ENCODE peak calls at places on chromosomes 2 and 18, in nine cellular contexts. C is right lobe of liver, H is lower lobe of right lung, D is stomach, P is H1, B is gastrocnemius medialis, S is left lung, V is HCT116, K is lung. Q is an unnamed sample. For H3K4me1, the result is how much of the 10 kb centered on the place peaks cover.

GRCh38 chr2:205047273-205047839 is 502.1 kb downstream of the PARD3B start:
- DNase-seq in C (no peak), H (no peak), D (no peak), P (peak), B (no peak), S (no peak), V (no peak), K (no peak), Q (no peak)

GRCh38 chr18:55141318-55141717 is 182.1 kb upstream of the CCDC68 start:
- DNase-seq in C (no peak), H (no peak), D (no peak), P (no peak), B (no peak), S (no peak), V (no peak), K (no peak), Q (no peak)

GRCh38 chr2:216546646-216547403 is 48.2 kb downstream of the RPL37A start:
- DNase-seq in C (no peak), H (no peak), D (no peak), P (no peak), B (no peak), S (no peak), V (no peak), K (no peak), Q (no peak)

GRCh38 chr18:50507120-50507590 is 52.7 kb upstream of the MAPK4 start:
- DNase-seq in C (peak), H (no peak), D (peak), P (peak), B (no peak), S (no peak), V (no peak), K (no peak), Q (no peak)

GRCh38 chr2:119223521-119224390 is at the start of gene STEAP3:
- DNase-seq in C (peak), H (peak), D (peak), P (peak), B (peak), S (peak), V (peak), K (peak), Q (peak)

GRCh38 chr2:168550670-168551069 is 94.6 kb downstream of the CERS6 start:
- DNase-seq in C (no peak), H (peak), D (no peak), P (peak), B (no peak), S (peak), V (no peak), K (no peak), Q (peak)

GRCh38 chr18:7334973-7335568 is 104.2 kb downstream of the LRRC30 start:
- DNase-seq in C (no peak), H (no peak), D (no peak), P (no peak), B (no peak), S (no peak), V (no peak), K (no peak), Q (no peak)

GRCh38 chr2:72894466-72894865 is 7.3 kb downstream of the SPR start:
- DNase-seq in C (no peak), H (no peak), D (no peak), P (no peak), B (no peak), S (no peak), V (no peak), K (no peak), Q (no peak)

GRCh38 chr18:57906852-57907251 is 103.7 kb upstream of the ATP8B1 start:
- DNase-seq in C (no peak), H (no peak), D (no peak), P (no peak), B (no peak), S (no peak), V (no peak), K (no peak), Q (no peak)

DNA sequence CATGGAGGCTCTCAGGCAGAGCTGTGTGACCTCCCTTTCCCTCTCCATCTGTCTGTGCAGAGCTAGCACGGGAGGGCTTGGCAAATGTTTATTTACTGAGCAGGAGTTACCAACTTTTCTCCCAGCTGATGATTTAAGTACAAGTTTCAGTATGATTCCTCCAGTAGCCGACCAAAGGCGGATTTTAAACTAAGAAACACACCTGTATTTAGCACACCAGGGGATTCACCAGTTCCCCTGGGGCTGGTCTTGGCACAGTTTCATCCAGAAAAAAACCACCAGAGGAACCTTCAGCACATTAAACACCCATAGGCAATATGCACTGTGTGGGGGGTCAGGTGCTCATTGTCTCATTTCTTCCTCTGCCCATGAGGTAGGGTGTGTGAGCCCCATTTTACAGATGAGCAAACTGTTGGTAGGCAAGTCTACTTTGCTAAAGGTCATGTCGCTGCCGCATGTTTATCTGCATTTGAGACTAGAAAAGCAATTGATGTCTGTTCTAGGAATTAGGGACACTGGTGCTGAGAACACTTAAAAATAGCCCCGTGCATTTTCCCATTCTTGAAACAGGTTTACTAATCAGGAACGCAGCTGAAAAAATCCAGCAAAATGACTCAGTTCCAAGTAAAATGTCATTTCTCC is 167.0 kb upstream of the ID2 start:
- DNase-seq in C (no peak), H (peak), D (no peak), P (no peak), B (no peak), S (no peak), V (no peak), K (no peak), Q (no peak)
- H3K4me1 ChIP-seq in C (under half), H (under half), D (under half), P (under half), B (under half), S (half or more), V (under half), K (under half), Q (under half)

DNA sequence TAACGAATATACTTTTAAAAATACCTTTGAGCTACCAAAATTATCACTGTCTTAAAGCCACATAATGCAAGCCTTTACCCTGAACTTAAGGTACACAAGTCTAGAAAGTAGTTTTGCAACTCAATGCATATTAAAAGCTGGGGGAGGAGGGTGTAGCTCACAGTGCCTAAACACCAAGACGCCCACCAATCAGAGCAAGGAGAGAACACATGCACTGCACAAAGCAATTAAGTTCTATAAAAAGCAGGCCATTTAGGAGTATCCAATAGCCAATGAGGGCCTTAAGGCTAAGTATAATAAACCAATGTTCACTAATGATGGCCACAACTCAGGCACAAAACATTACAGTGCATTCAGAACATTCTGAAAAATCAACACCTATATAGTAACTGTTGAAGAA is 16.2 kb downstream of the TRIP12 start:
- DNase-seq in C (no peak), H (no peak), D (no peak), P (no peak), B (no peak), S (no peak), V (no peak), K (no peak), Q (no peak)
- H3K4me1 ChIP-seq in C (under half), H (under half), D (under half), P (under half), B (under half), S (under half), V (under half), K (under half), Q (under half)

GRCh38 chr2:174337337-174338154 is 2.8 kb downstream of the SP9 start:
- DNase-seq in C (no peak), H (no peak), D (no peak), P (no peak), B (no peak), S (no peak), V (no peak), K (no peak), Q (no peak)
- H3K4me1 ChIP-seq in C (under half), H (half or more), D (half or more), P (under half), B (under half), S (half or more), V (under half), K (under half), Q (half or more)

GRCh38 chr18:13416208-13416607 is 197.6 kb downstream of the LDLRAD4 start:
- DNase-seq in C (no peak), H (no peak), D (no peak), P (no peak), B (no peak), S (no peak), V (no peak), K (no peak), Q (no peak)

GRCh38 chr18:13420969-13421686 is 202.6 kb downstream of the LDLRAD4 start:
- DNase-seq in C (no peak), H (no peak), D (no peak), P (no peak), B (no peak), S (no peak), V (no peak), K (no peak), Q (no peak)

GRCh38 chr18:13416848-13417247 is 198.3 kb downstream of the LDLRAD4 start:
- DNase-seq in C (no peak), H (no peak), D (no peak), P (no peak), B (peak), S (no peak), V (no peak), K (peak), Q (no peak)

GRCh38 chr18:13415736-13416135 is 197.2 kb downstream of the LDLRAD4 start:
- DNase-seq in C (no peak), H (no peak), D (no peak), P (no peak), B (no peak), S (no peak), V (no peak), K (no peak), Q (no peak)

DNA sequence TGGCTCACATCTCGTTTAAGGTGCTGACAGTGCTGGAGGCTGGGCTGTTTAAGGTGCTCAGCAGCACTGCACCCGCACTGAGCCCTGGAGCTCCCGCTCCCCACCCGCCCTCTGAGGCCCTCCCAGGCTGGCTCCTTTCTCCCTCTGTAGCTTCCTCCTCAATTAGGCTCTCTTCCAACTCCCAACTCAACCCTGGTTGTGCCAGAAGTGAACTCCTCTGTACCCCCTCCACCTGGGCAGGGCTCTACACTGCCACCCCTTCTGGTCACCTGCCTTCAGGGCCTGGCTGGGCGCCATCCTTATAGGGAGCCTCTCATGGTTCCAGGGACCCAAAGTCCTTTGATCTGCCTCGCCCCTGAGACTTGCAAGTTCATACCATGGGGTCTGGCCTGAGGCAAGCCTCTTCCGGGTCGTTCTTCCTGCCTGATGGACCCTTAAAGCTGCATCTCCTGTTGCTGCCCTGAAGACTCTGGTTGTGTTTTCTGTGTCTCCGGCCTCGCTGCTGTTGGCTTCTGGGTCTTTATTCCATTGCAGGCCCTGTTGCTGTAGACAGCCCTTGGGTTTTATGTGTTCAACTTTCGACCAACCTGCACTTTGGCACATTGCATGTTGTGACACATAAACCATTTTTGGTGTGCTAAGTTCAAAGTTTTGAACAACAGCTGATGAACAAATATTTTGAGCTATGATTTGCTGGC is 199.6 kb downstream of the LDLRAD4 start:
- DNase-seq in C (peak), H (no peak), D (no peak), P (no peak), B (no peak), S (no peak), V (no peak), K (no peak), Q (no peak)
- H3K4me1 ChIP-seq in C (under half), H (under half), D (under half), P (under half), B (under half), S (under half), V (under half), K (under half), Q (under half)

DNA sequence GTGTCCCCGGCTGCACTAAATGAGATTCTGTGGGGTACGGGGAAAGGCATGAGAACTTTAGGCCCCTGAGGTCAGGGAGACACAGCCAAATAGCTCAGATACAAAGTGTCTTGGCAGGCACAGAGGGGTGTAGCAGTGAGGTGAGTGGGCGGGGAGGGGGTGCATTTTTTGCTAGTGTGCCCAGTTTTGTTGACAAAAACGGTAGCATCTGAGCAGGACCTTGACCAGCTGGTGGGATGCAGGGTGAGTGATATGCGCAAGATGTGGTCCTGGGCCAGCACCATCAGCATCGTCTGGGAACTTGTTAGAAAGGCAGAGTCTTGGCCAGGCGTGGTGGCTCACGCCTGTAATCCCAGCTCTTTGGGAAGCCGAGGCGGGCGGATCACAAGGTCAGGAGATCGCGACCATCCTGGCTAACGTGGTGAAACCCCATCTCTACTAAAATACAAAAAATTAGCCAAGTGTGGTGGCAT is 127.3 kb upstream of the LGALSL start:
- DNase-seq in C (no peak), H (no peak), D (no peak), P (no peak), B (no peak), S (no peak), V (no peak), K (no peak), Q (no peak)
- H3K4me1 ChIP-seq in C (under half), H (under half), D (under half), P (under half), B (under half), S (under half), V (under half), K (under half), Q (under half)

GRCh38 chr2:233081232-233081730 is 21.1 kb downstream of the INPP5D start:
- DNase-seq in C (no peak), H (no peak), D (no peak), P (no peak), B (no peak), S (no peak), V (no peak), K (no peak), Q (peak)
- H3K4me1 ChIP-seq in C (under half), H (half or more), D (half or more), P (under half), B (under half), S (half or more), V (under half), K (under half), Q (under half)

GRCh38 chr18:11852048-11852341 is 782 bp downstream of the CHMP1B start:
- DNase-seq in C (no peak), H (no peak), D (no peak), P (no peak), B (no peak), S (no peak), V (no peak), K (no peak), Q (no peak)
- H3K4me1 ChIP-seq in C (under half), H (under half), D (half or more), P (under half), B (under half), S (under half), V (under half), K (under half), Q (under half)